ENCODE peak calls at places on chromosomes 4 and X, in six cellular contexts. One of them, this sample, is unnamed. For H3K4me1, the result is how much of the 10 kb centered on the place peaks cover.

GRCh38 chr4:67522851-67523671 is 22.2 kb downstream of the CENPC start:
- DNase-seq in testis: no peak
- DNase-seq in ovary: no peak
- DNase-seq in adrenal gland: no peak
- DNase-seq in IMR-90: peak
- DNase-seq in heart right ventricle: no peak
- DNase-seq in this sample: peak

GRCh38 chr4:101555341-101555880 is 208.1 kb upstream of the PPP3CA start:
- DNase-seq in testis: no peak
- DNase-seq in adrenal gland: no peak
- DNase-seq in ovary: no peak
- DNase-seq in heart right ventricle: no peak
- DNase-seq in IMR-90: no peak
- DNase-seq in this sample: no peak

GRCh38 chr4:83855044-83855443 is 319.1 kb downstream of the GPAT3 start:
- DNase-seq in heart right ventricle: no peak
- DNase-seq in ovary: no peak
- DNase-seq in IMR-90: peak
- DNase-seq in testis: no peak
- DNase-seq in adrenal gland: no peak
- DNase-seq in this sample: no peak

GRCh38 chr4:168199262-168199957 is 107.1 kb downstream of the ANXA10 start:
- DNase-seq in testis: no peak
- DNase-seq in adrenal gland: no peak
- DNase-seq in heart right ventricle: no peak
- DNase-seq in ovary: no peak
- DNase-seq in IMR-90: no peak
- DNase-seq in this sample: no peak

GRCh38 chr4:85448880-85449763 is 25.8 kb upstream of the ARHGAP24 start:
- DNase-seq in adrenal gland: no peak
- DNase-seq in IMR-90: no peak
- DNase-seq in heart right ventricle: no peak
- DNase-seq in testis: no peak
- DNase-seq in ovary: no peak
- DNase-seq in this sample: no peak

GRCh38 chrX:97524997-97525396 is 641.3 kb downstream of the RPA4 start:
- DNase-seq in heart right ventricle: no peak
- DNase-seq in ovary: no peak
- DNase-seq in IMR-90: no peak
- DNase-seq in adrenal gland: no peak
- DNase-seq in testis: no peak
- DNase-seq in this sample: peak

GRCh38 chrX:9130031-9130430 is 96.1 kb upstream of the FAM9B start:
- DNase-seq in heart right ventricle: no peak
- DNase-seq in ovary: no peak
- DNase-seq in adrenal gland: no peak
- DNase-seq in IMR-90: no peak
- DNase-seq in testis: no peak
- DNase-seq in this sample: no peak

GRCh38 chr4:183328832-183329231 is 6.6 kb upstream of the CLDN24 start:
- DNase-seq in heart right ventricle: no peak
- DNase-seq in IMR-90: peak
- DNase-seq in testis: no peak
- DNase-seq in ovary: no peak
- DNase-seq in adrenal gland: no peak
- DNase-seq in this sample: no peak

GRCh38 chr4:188779586-188779985 is 640.3 kb downstream of the TRIML1 start:
- DNase-seq in adrenal gland: no peak
- DNase-seq in heart right ventricle: no peak
- DNase-seq in testis: no peak
- DNase-seq in ovary: no peak
- DNase-seq in IMR-90: peak
- DNase-seq in this sample: no peak

GRCh38 chr4:155666701-155667537 is at the start of gene GUCY1A1:
- DNase-seq in IMR-90: no peak
- DNase-seq in adrenal gland: peak
- DNase-seq in ovary: no peak
- DNase-seq in testis: peak
- DNase-seq in heart right ventricle: peak
- DNase-seq in this sample: peak

GRCh38 chrX:15714529-15714928 is 23.5 kb upstream of the CA5B start:
- DNase-seq in ovary: no peak
- DNase-seq in heart right ventricle: peak
- DNase-seq in IMR-90: no peak
- DNase-seq in adrenal gland: peak
- DNase-seq in testis: peak
- DNase-seq in this sample: no peak

GRCh38 chrX:26581086-26581485 is 365.1 kb downstream of the MAGEB5 start:
- DNase-seq in adrenal gland: no peak
- DNase-seq in heart right ventricle: no peak
- DNase-seq in testis: no peak
- DNase-seq in ovary: no peak
- DNase-seq in IMR-90: peak
- DNase-seq in this sample: peak

GRCh38 chrX:40076750-40077149 is 21.0 kb downstream of the BCOR start:
- DNase-seq in ovary: no peak
- DNase-seq in testis: no peak
- DNase-seq in adrenal gland: no peak
- DNase-seq in IMR-90: no peak
- DNase-seq in heart right ventricle: no peak
- DNase-seq in this sample: no peak

GRCh38 chr4:102734591-102735385 is 26.0 kb downstream of the MANBA start:
- DNase-seq in IMR-90: peak
- DNase-seq in testis: no peak
- DNase-seq in heart right ventricle: no peak
- DNase-seq in adrenal gland: no peak
- DNase-seq in ovary: no peak
- DNase-seq in this sample: no peak

GRCh38 chrX:71216446-71216845 is 6.6 kb upstream of the GJB1 start:
- DNase-seq in IMR-90: no peak
- DNase-seq in testis: no peak
- DNase-seq in heart right ventricle: no peak
- DNase-seq in ovary: no peak
- DNase-seq in adrenal gland: no peak
- DNase-seq in this sample: no peak

GRCh38 chr4:143232277-143232676 is 47.6 kb downstream of the USP38 start:
- DNase-seq in heart right ventricle: no peak
- DNase-seq in IMR-90: no peak
- DNase-seq in ovary: no peak
- DNase-seq in adrenal gland: no peak
- DNase-seq in testis: no peak
- DNase-seq in this sample: no peak

GRCh38 chrX:66007851-66008250 is 32.0 kb downstream of the VSIG4 start:
- DNase-seq in ovary: no peak
- DNase-seq in testis: no peak
- DNase-seq in adrenal gland: no peak
- DNase-seq in IMR-90: no peak
- DNase-seq in heart right ventricle: no peak
- DNase-seq in this sample: no peak

GRCh38 chrX:100447563-100448397 is 37.7 kb upstream of the PCDH19 start:
- DNase-seq in adrenal gland: peak
- DNase-seq in testis: peak
- DNase-seq in ovary: peak
- DNase-seq in heart right ventricle: peak
- DNase-seq in IMR-90: peak
- DNase-seq in this sample: peak

GRCh38 chr4:22733816-22734215 is 41.1 kb downstream of the GBA3 start:
- DNase-seq in IMR-90: no peak
- DNase-seq in testis: no peak
- DNase-seq in adrenal gland: no peak
- DNase-seq in heart right ventricle: no peak
- DNase-seq in ovary: no peak
- DNase-seq in this sample: no peak

GRCh38 chr4:73721419-73721818 is 18.9 kb upstream of the CXCL8 start:
- DNase-seq in ovary: no peak
- DNase-seq in heart right ventricle: no peak
- DNase-seq in testis: no peak
- DNase-seq in IMR-90: peak
- DNase-seq in adrenal gland: no peak
- DNase-seq in this sample: no peak

GRCh38 chrX:54934890-54935289 is 14.3 kb downstream of the TRO start:
- DNase-seq in adrenal gland: no peak
- DNase-seq in ovary: no peak
- DNase-seq in heart right ventricle: no peak
- DNase-seq in testis: no peak
- DNase-seq in IMR-90: no peak
- DNase-seq in this sample: no peak

GRCh38 chrX:28719620-28720019 is 132.4 kb downstream of the IL1RAPL1 start:
- DNase-seq in ovary: no peak
- DNase-seq in IMR-90: no peak
- DNase-seq in testis: no peak
- DNase-seq in heart right ventricle: no peak
- DNase-seq in adrenal gland: no peak
- DNase-seq in this sample: no peak

GRCh38 chrX:28718450-28718849 is 131.2 kb downstream of the IL1RAPL1 start:
- DNase-seq in ovary: no peak
- DNase-seq in adrenal gland: no peak
- DNase-seq in IMR-90: no peak
- DNase-seq in heart right ventricle: no peak
- DNase-seq in testis: no peak
- DNase-seq in this sample: no peak

GRCh38 chrX:28717864-28718263 is 130.6 kb downstream of the IL1RAPL1 start:
- DNase-seq in testis: no peak
- DNase-seq in IMR-90: no peak
- DNase-seq in adrenal gland: no peak
- DNase-seq in heart right ventricle: no peak
- DNase-seq in ovary: no peak
- DNase-seq in this sample: no peak
- H3K27ac ChIP-seq in testis: no peak
- H3K27ac ChIP-seq in IMR-90: no peak
- H3K27ac ChIP-seq in adrenal gland: no peak
- H3K27ac ChIP-seq in heart right ventricle: no peak
- H3K27ac ChIP-seq in ovary: no peak
- H3K27ac ChIP-seq in this sample: no peak

GRCh38 chr4:87525636-87526035 is 3.5 kb downstream of the SPARCL1 start:
- DNase-seq in adrenal gland: no peak
- DNase-seq in heart right ventricle: peak
- DNase-seq in IMR-90: peak
- DNase-seq in testis: no peak
- DNase-seq in ovary: no peak
- DNase-seq in this sample: no peak
- H3K4me1 ChIP-seq in adrenal gland: under half
- H3K4me1 ChIP-seq in heart right ventricle: under half
- H3K4me1 ChIP-seq in IMR-90: under half
- H3K4me1 ChIP-seq in testis: under half
- H3K4me1 ChIP-seq in ovary: under half
- H3K4me1 ChIP-seq in this sample: under half

DNA sequence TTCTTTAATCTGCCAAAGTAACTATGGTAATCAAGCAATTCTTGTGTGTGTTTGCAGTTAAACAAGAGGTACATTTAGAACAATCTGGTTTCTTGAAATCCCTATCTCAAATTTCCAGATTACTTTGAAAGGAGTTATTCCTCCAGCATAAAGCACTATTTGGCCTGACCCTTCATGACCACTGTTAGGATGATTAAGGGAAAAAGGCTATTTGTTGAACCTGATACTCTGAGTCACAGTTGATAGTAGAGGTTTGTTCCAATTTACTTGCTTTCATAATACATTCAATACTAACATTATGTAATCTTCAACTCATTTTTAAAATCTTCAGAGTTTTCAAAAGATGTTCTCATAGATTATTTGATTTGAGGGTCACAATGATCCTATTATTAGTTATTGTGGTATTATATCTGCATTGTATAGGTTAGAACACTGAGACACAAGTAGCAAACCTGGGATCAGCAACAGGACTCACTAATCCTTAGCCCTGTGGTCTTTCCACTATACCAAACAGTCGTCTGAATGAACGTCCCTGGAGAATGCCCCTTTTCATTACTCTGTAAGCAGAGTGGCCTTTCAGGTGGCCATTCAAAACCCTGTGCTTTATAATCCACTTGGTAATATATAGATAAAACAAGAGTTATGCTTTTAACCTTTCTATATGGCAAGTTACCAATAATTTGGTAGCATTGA is 8.1 kb upstream of the NDST4 start:
- DNase-seq in ovary: no peak
- DNase-seq in adrenal gland: no peak
- DNase-seq in testis: no peak
- DNase-seq in IMR-90: no peak
- DNase-seq in heart right ventricle: no peak
- DNase-seq in this sample: no peak
- H3K27ac ChIP-seq in ovary: no peak
- H3K27ac ChIP-seq in adrenal gland: no peak
- H3K27ac ChIP-seq in testis: no peak
- H3K27ac ChIP-seq in IMR-90: no peak
- H3K27ac ChIP-seq in heart right ventricle: no peak
- H3K27ac ChIP-seq in this sample: no peak

GRCh38 chr4:5423670-5424069 is 284.7 kb downstream of the EVC2 start:
- DNase-seq in adrenal gland: no peak
- DNase-seq in testis: no peak
- DNase-seq in ovary: no peak
- DNase-seq in IMR-90: no peak
- DNase-seq in heart right ventricle: no peak
- DNase-seq in this sample: no peak
- H3K4me1 ChIP-seq in adrenal gland: under half
- H3K4me1 ChIP-seq in testis: under half
- H3K4me1 ChIP-seq in ovary: under half
- H3K4me1 ChIP-seq in IMR-90: under half
- H3K4me1 ChIP-seq in heart right ventricle: under half
- H3K4me1 ChIP-seq in this sample: under half

GRCh38 chrX:69066966-69067525 is 98.2 kb downstream of the PJA1 start:
- DNase-seq in testis: no peak
- DNase-seq in adrenal gland: no peak
- DNase-seq in heart right ventricle: no peak
- DNase-seq in IMR-90: peak
- DNase-seq in ovary: no peak
- DNase-seq in this sample: peak
- H3K27ac ChIP-seq in testis: no peak
- H3K27ac ChIP-seq in adrenal gland: no peak
- H3K27ac ChIP-seq in heart right ventricle: no peak
- H3K27ac ChIP-seq in IMR-90: peak
- H3K27ac ChIP-seq in ovary: no peak
- H3K27ac ChIP-seq in this sample: peak

DNA sequence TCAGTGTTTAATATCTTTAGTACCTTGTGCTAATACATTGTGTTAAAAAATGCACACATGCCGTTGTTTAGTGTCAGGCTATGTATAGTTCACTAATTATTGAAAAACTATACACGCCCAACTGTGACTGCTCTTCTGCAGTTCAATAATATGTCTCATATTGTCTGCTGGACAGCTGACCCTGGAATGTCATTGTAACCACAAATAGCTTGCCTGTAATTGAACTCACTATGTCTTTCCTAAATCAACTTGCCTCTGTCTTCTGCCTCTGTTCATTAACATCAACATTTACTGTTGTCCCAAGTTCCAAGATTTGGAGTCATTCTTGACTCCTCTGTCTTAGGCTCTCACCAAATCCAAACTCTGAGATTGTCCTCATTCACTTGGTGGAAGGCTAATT is 114.6 kb downstream of the TMA16 start:
- DNase-seq in heart right ventricle: no peak
- DNase-seq in IMR-90: no peak
- DNase-seq in testis: no peak
- DNase-seq in ovary: no peak
- DNase-seq in adrenal gland: no peak
- DNase-seq in this sample: no peak
- H3K4me1 ChIP-seq in heart right ventricle: under half
- H3K4me1 ChIP-seq in IMR-90: under half
- H3K4me1 ChIP-seq in testis: under half
- H3K4me1 ChIP-seq in ovary: under half
- H3K4me1 ChIP-seq in adrenal gland: under half
- H3K4me1 ChIP-seq in this sample: under half

GRCh38 chr4:38760915-38761314 is 21.9 kb downstream of the TLR10 start:
- DNase-seq in heart right ventricle: no peak
- DNase-seq in adrenal gland: no peak
- DNase-seq in IMR-90: no peak
- DNase-seq in testis: no peak
- DNase-seq in ovary: no peak
- DNase-seq in this sample: no peak
- H3K27ac ChIP-seq in heart right ventricle: no peak
- H3K27ac ChIP-seq in adrenal gland: no peak
- H3K27ac ChIP-seq in IMR-90: no peak
- H3K27ac ChIP-seq in testis: no peak
- H3K27ac ChIP-seq in ovary: no peak
- H3K27ac ChIP-seq in this sample: no peak